ENCODE peak calls at places on chromosomes 7 and 10, in nine cellular contexts. S is RWPE1; P is ecto neural progenitor cell; M is stimulated activated CD4-positive, alpha-beta T cell treated with anti-CD3 and anti-CD28 coated beads, Interleukin-1b, Interleukin-23, amount 100 ng/mL, for 48 hours; V is GM12865; Q is foreskin fibroblast; N is fibroblast of pulmonary artery; F is NCI-H460; Y is foreskin melanocyte. D is an unnamed sample.

GRCh38 chr7:25117226-25118047 is 7.6 kb downstream of the CYCS start:
- DNase-seq in S (no peak), P (peak), M (no peak), V (peak), Q (no peak), N (no peak), F (no peak), Y (no peak), D (no peak)

GRCh38 chr10:91410638-91411367 is 659 bp downstream of the HECTD2 start:
- DNase-seq in S (peak), P (no peak), M (peak), V (peak), Q (peak), N (peak), F (no peak), Y (no peak), D (peak)

GRCh38 chr10:30781571-30782542 is 152.3 kb upstream of the LYZL2 start:
- DNase-seq in S (no peak), P (no peak), M (no peak), V (no peak), Q (peak), N (no peak), F (no peak), Y (no peak), D (no peak)

GRCh38 chr7:51543801-51544553 is 227.4 kb upstream of the COBL start:
- DNase-seq in S (no peak), P (no peak), M (no peak), V (no peak), Q (no peak), N (no peak), F (no peak), Y (no peak), D (no peak)

GRCh38 chr10:125284875-125285597 is 124.7 kb upstream of the CTBP2 start:
- DNase-seq in S (peak), P (no peak), M (no peak), V (no peak), Q (no peak), N (no peak), F (no peak), Y (no peak), D (peak)

GRCh38 chr10:12634532-12634931 is 285.2 kb downstream of the CAMK1D start:
- DNase-seq in S (no peak), P (no peak), M (no peak), V (peak), Q (no peak), N (no peak), F (no peak), Y (no peak), D (no peak)

GRCh38 chr7:115124409-115124939 is 202.6 kb downstream of the MDFIC start:
- DNase-seq in S (no peak), P (no peak), M (no peak), V (no peak), Q (no peak), N (peak), F (no peak), Y (no peak), D (no peak)

GRCh38 chr10:99536400-99537254 is 3.9 kb downstream of the NKX2-3 start:
- DNase-seq in S (no peak), P (peak), M (no peak), V (no peak), Q (no peak), N (no peak), F (no peak), Y (no peak), D (no peak)

GRCh38 chr10:29926649-29927048 is 132.7 kb downstream of the JCAD start:
- DNase-seq in S (peak), P (no peak), M (no peak), V (no peak), Q (peak), N (peak), F (no peak), Y (no peak), D (peak)

GRCh38 chr7:16114633-16115032 is 306.7 kb downstream of the CRPPA start:
- DNase-seq in S (peak), P (no peak), M (no peak), V (no peak), Q (peak), N (peak), F (no peak), Y (peak), D (peak)

GRCh38 chr7:748446-748845 is 21.4 kb upstream of the PRKAR1B start:
- DNase-seq in S (no peak), P (no peak), M (no peak), V (no peak), Q (no peak), N (no peak), F (no peak), Y (no peak), D (no peak)

GRCh38 chr10:69201045-69201444 is 19.1 kb upstream of the HKDC1 start:
- DNase-seq in S (no peak), P (no peak), M (no peak), V (no peak), Q (no peak), N (no peak), F (no peak), Y (no peak), D (no peak)

GRCh38 chr10:125756196-125756595 is 19.4 kb downstream of the MMP21 start:
- DNase-seq in S (no peak), P (no peak), M (no peak), V (no peak), Q (no peak), N (no peak), F (no peak), Y (no peak), D (no peak)

GRCh38 chr10:51010977-51011376 is 63.3 kb upstream of the PRKG1 start:
- DNase-seq in S (peak), P (no peak), M (no peak), V (peak), Q (no peak), N (peak), F (peak), Y (no peak), D (peak)

GRCh38 chr10:93039721-93040120 is 20.9 kb upstream of the CYP26C1 start:
- DNase-seq in S (peak), P (no peak), M (no peak), V (peak), Q (peak), N (peak), F (peak), Y (no peak), D (peak)

GRCh38 chr10:17561131-17561530 is 56.0 kb downstream of the HACD1 start:
- DNase-seq in S (no peak), P (no peak), M (no peak), V (no peak), Q (no peak), N (no peak), F (no peak), Y (no peak), D (no peak)

GRCh38 chr10:78805176-78805575 is 263.6 kb upstream of the ZMIZ1 start:
- DNase-seq in S (peak), P (no peak), M (no peak), V (no peak), Q (peak), N (peak), F (no peak), Y (peak), D (no peak)

GRCh38 chr7:42263971-42264370 is 27.0 kb upstream of the GLI3 start:
- DNase-seq in S (no peak), P (no peak), M (no peak), V (no peak), Q (no peak), N (no peak), F (no peak), Y (no peak), D (no peak)

GRCh38 chr7:149248777-149249176 is 9.3 kb downstream of the ZNF212 start:
- DNase-seq in S (no peak), P (no peak), M (peak), V (peak), Q (no peak), N (no peak), F (no peak), Y (no peak), D (no peak)

D was measured in MCF 10A.